ENCODE peak calls at places on chromosomes 4 and X, in six cellular contexts. V, Q, E, A, Y and B are unnamed samples.

GRCh38 chr4:65635051-65635821 is 35.1 kb downstream of the EPHA5 start:
- DNase-seq in V (no peak), Q (no peak), E (no peak), A (no peak), Y (no peak), B (no peak)

GRCh38 chr4:924107-925096 is 7.7 kb downstream of the GAK start:
- DNase-seq in V (peak), Q (no peak), E (peak), A (no peak), Y (peak), B (no peak)

GRCh38 chrX:131895807-131896206 is 127.3 kb upstream of the STK26 start:
- DNase-seq in V (no peak), Q (no peak), E (no peak), A (no peak), Y (no peak), B (no peak)

GRCh38 chr4:87042221-87042620 is 107.4 kb downstream of the AFF1 start:
- DNase-seq in V (no peak), Q (no peak), E (no peak), A (no peak), Y (no peak), B (no peak)

GRCh38 chrX:31258163-31258562 is 186.3 kb upstream of the FTHL17 start:
- DNase-seq in V (peak), Q (no peak), E (no peak), A (no peak), Y (no peak), B (no peak)

GRCh38 chrX:136768469-136769084 is 12.2 kb downstream of the ARHGEF6 start:
- DNase-seq in V (peak), Q (peak), E (peak), A (peak), Y (peak), B (no peak)

GRCh38 chrX:65035451-65035779 is 59.2 kb upstream of the ZC4H2 start:
- DNase-seq in V (no peak), Q (peak), E (peak), A (peak), Y (no peak), B (no peak)

GRCh38 chrX:45196701-45197100 is 4.0 kb downstream of the DIPK2B start:
- DNase-seq in V (no peak), Q (no peak), E (peak), A (peak), Y (no peak), B (no peak)

GRCh38 chrX:110914281-110914680 is 118.7 kb upstream of the CHRDL1 start:
- DNase-seq in V (no peak), Q (no peak), E (no peak), A (no peak), Y (no peak), B (no peak)

GRCh38 chrX:153539171-153539978 is 21.9 kb downstream of the ATP2B3 start:
- DNase-seq in V (peak), Q (peak), E (peak), A (peak), Y (peak), B (peak)

GRCh38 chr4:32042486-32042885 is 1322.3 kb downstream of the PCDH7 start:
- DNase-seq in V (no peak), Q (no peak), E (no peak), A (no peak), Y (no peak), B (no peak)

GRCh38 chrX:93932471-93933220 is 258.6 kb downstream of the FAM133A start:
- DNase-seq in V (no peak), Q (no peak), E (no peak), A (no peak), Y (no peak), B (no peak)

GRCh38 chr4:154009191-154009590 is 220.3 kb upstream of the SFRP2 start:
- DNase-seq in V (peak), Q (no peak), E (peak), A (no peak), Y (no peak), B (no peak)

GRCh38 chr4:156815717-156816319 is 155.8 kb downstream of the PDGFC start:
- DNase-seq in V (no peak), Q (no peak), E (no peak), A (no peak), Y (no peak), B (no peak)

GRCh38 chrX:37488323-37488722 is 83.1 kb upstream of the LANCL3 start:
- DNase-seq in V (no peak), Q (no peak), E (no peak), A (no peak), Y (no peak), B (no peak)

GRCh38 chrX:21934414-21934813 is 6.1 kb upstream of the SMS start:
- DNase-seq in V (peak), Q (no peak), E (no peak), A (no peak), Y (no peak), B (no peak)

GRCh38 chr4:171378323-171378722 is 434.9 kb upstream of the GALNTL6 start:
- DNase-seq in V (no peak), Q (no peak), E (no peak), A (no peak), Y (no peak), B (no peak)

GRCh38 chr4:130035391-130035790 is 939.4 kb downstream of the C4orf33 start:
- DNase-seq in V (no peak), Q (no peak), E (no peak), A (no peak), Y (no peak), B (no peak)

GRCh38 chrX:16033336-16033735 is 90.0 kb upstream of the GRPR start:
- DNase-seq in V (no peak), Q (no peak), E (peak), A (peak), Y (no peak), B (no peak)

GRCh38 chr4:163256680-163257343 is 75.6 kb downstream of the NPY1R start:
- DNase-seq in V (no peak), Q (no peak), E (no peak), A (no peak), Y (no peak), B (no peak)

GRCh38 chr4:139817657-139818452 is 152.2 kb downstream of the MGST2 start:
- DNase-seq in V (peak), Q (peak), E (peak), A (no peak), Y (no peak), B (no peak)

GRCh38 chr4:77358315-77358928 is 201.4 kb downstream of the CCNG2 start:
- DNase-seq in V (peak), Q (no peak), E (peak), A (peak), Y (no peak), B (no peak)

GRCh38 chrX:141733371-141733770 is 34.8 kb upstream of the SPANXD start:
- DNase-seq in V (no peak), Q (no peak), E (no peak), A (peak), Y (no peak), B (no peak)

GRCh38 chrX:22184096-22184495 is 88.6 kb upstream of the CBLL2 start:
- DNase-seq in V (no peak), Q (no peak), E (no peak), A (no peak), Y (no peak), B (no peak)

GRCh38 chrX:24395775-24396174 is 35.3 kb downstream of the SUPT20HL1 start:
- DNase-seq in V (peak), Q (no peak), E (peak), A (peak), Y (no peak), B (peak)

GRCh38 chrX:24398766-24399165 is 38.3 kb downstream of the SUPT20HL1 start:
- DNase-seq in V (peak), Q (no peak), E (no peak), A (no peak), Y (no peak), B (no peak)

GRCh38 chrX:24396930-24397277 is 36.5 kb downstream of the SUPT20HL1 start:
- DNase-seq in V (no peak), Q (no peak), E (peak), A (no peak), Y (no peak), B (no peak)

GRCh38 chrX:24392709-24393108 is 32.3 kb downstream of the SUPT20HL1 start:
- DNase-seq in V (no peak), Q (no peak), E (peak), A (peak), Y (no peak), B (no peak)

GRCh38 chrX:24396236-24396929 is 35.9 kb downstream of the SUPT20HL1 start:
- DNase-seq in V (peak), Q (peak), E (peak), A (peak), Y (no peak), B (no peak)
- H3K4me3 ChIP-seq in V (no peak), Q (no peak), E (no peak), A (no peak), Y (peak), B (no peak)

GRCh38 chr4:152524429-152524828 is 11.5 kb downstream of the FBXW7 start:
- DNase-seq in V (peak), Q (no peak), E (no peak), A (no peak), Y (no peak), B (no peak)

GRCh38 chr4:152522754-152523153 is 13.1 kb downstream of the FBXW7 start:
- DNase-seq in V (no peak), Q (no peak), E (no peak), A (no peak), Y (no peak), B (no peak)

GRCh38 chr4:152525878-152526277 is 10.0 kb downstream of the FBXW7 start:
- DNase-seq in V (no peak), Q (no peak), E (no peak), A (no peak), Y (no peak), B (no peak)

GRCh38 chr4:152523731-152524130 is 12.2 kb downstream of the FBXW7 start:
- DNase-seq in V (no peak), Q (no peak), E (no peak), A (peak), Y (no peak), B (no peak)

GRCh38 chr4:152522245-152522644 is 13.6 kb downstream of the FBXW7 start:
- DNase-seq in V (no peak), Q (no peak), E (no peak), A (no peak), Y (no peak), B (no peak)
- H3K27ac ChIP-seq in V (no peak), Q (no peak), E (no peak), A (no peak), Y (no peak), B (no peak)

GRCh38 chrX:101223226-101223625 is 3.6 kb downstream of the DRP2 start:
- DNase-seq in V (no peak), Q (no peak), E (no peak), A (no peak), Y (no peak), B (no peak)

GRCh38 chrX:101220881-101221280 is 1.3 kb downstream of the DRP2 start:
- DNase-seq in V (no peak), Q (no peak), E (no peak), A (no peak), Y (peak), B (no peak)

GRCh38 chrX:101217689-101218088 is 1.9 kb upstream of the DRP2 start:
- DNase-seq in V (no peak), Q (no peak), E (no peak), A (no peak), Y (no peak), B (no peak)

GRCh38 chrX:101219840-101220191 is 230 bp downstream of the DRP2 start:
- DNase-seq in V (no peak), Q (no peak), E (peak), A (peak), Y (no peak), B (no peak)

GRCh38 chrX:101219116-101219839 is at the start of gene DRP2:
- DNase-seq in V (peak), Q (no peak), E (peak), A (peak), Y (no peak), B (no peak)
- H3K4me3 ChIP-seq in V (no peak), Q (no peak), E (no peak), A (no peak), Y (no peak), B (no peak)

GRCh38 chrX:139933904-139934303 is 1.1 kb upstream of the ATP11C start:
- DNase-seq in V (no peak), Q (no peak), E (no peak), A (no peak), Y (no peak), B (no peak)
- H3K27ac ChIP-seq in V (no peak), Q (peak), E (peak), A (peak), Y (no peak), B (peak)

GRCh38 chrX:130861462-130861861 is 41.5 kb downstream of the ENOX2 start:
- DNase-seq in V (no peak), Q (no peak), E (no peak), A (no peak), Y (no peak), B (no peak)

GRCh38 chrX:130851569-130851968 is 51.4 kb downstream of the ENOX2 start:
- DNase-seq in V (no peak), Q (no peak), E (no peak), A (no peak), Y (no peak), B (no peak)

GRCh38 chrX:130857207-130857606 is 45.8 kb downstream of the ENOX2 start:
- DNase-seq in V (no peak), Q (no peak), E (no peak), A (no peak), Y (no peak), B (no peak)
- H3K4me3 ChIP-seq in V (no peak), Q (no peak), E (no peak), A (no peak), Y (no peak), B (no peak)

GRCh38 chr4:152773322-152773721 is 6.2 kb downstream of the TIGD4 start:
- DNase-seq in V (no peak), Q (no peak), E (no peak), A (no peak), Y (no peak), B (no peak)
- H3K27ac ChIP-seq in V (no peak), Q (no peak), E (no peak), A (no peak), Y (no peak), B (no peak)